ENCODE peak calls at places on chromosomes 13 and 19, in nine cellular contexts. V is PC-9; X is fibroblast of mammary gland; U is adrenal gland; D is cardiac fibroblast; G is activated CD8-positive, alpha-beta T cell treated with anti-CD3 and anti-CD28 coated beads for 36 hours; T is progenitor cell of endocrine pancreas; C is ovary; Q is B cell. Y is an unnamed sample.

GRCh38 chr19:16896913-16897571 is 8.2 kb downstream of the F2RL3 start:
- DNase-seq in Q (peak; percentile 81), T (peak; percentile 70), C (peak; percentile 96), U (peak; percentile 98), G (peak; percentile 66), D (peak; percentile 98), X (peak; percentile 92), V (peak; percentile 41), Y (peak; percentile 76)

GRCh38 chr13:109918179-109918651 is 131.8 kb upstream of the IRS2 start:
- DNase-seq in C (no peak), X (peak; percentile 41), D (peak; percentile 8), G (no peak), T (no peak), Q (no peak), V (no peak), U (peak; percentile 16), Y (no peak)

GRCh38 chr19:39299404-39299803 is 3.2 kb downstream of the IFNL1 start:
- DNase-seq in V (no peak), Q (no peak), C (no peak), T (no peak), X (no peak), G (peak; percentile 41), D (no peak), U (no peak), Y (no peak)

GRCh38 chr19:47820410-47820809 is 1.3 kb upstream of the CRX start:
- DNase-seq in U (no peak), T (no peak), G (no peak), Q (no peak), X (no peak), C (no peak), D (no peak), V (no peak), Y (no peak)

GRCh38 chr13:102580552-102581169 is 16.1 kb upstream of the TPP2 start:
- DNase-seq in U (no peak), C (no peak), T (no peak), G (peak; percentile 42), V (peak; percentile 65), D (peak; percentile 83), X (peak; percentile 84), Q (no peak), Y (no peak)

GRCh38 chr13:46295531-46296464 is 84.1 kb downstream of the LRRC63 start:
- DNase-seq in V (no peak), G (peak; percentile 81), U (peak; percentile 51), X (peak; percentile 98), T (no peak), D (peak; percentile 96), C (no peak), Q (peak; percentile 49), Y (peak; percentile 68)

GRCh38 chr19:56350416-56351045 is 35.9 kb upstream of the ZSCAN5A start:
- DNase-seq in X (peak; percentile 51), U (no peak), Q (peak; percentile 54), D (peak; percentile 61), G (peak; percentile 74), C (peak; percentile 67), V (no peak), T (peak; percentile 18), Y (no peak)

GRCh38 chr19:511101-511841 is 4.0 kb downstream of the TPGS1 start:
- DNase-seq in T (no peak), U (peak; percentile 13), V (no peak), D (peak; percentile 64), G (peak; percentile 90), X (no peak), C (no peak), Q (peak; percentile 57), Y (peak; percentile 77)

GRCh38 chr13:72651196-72651595 is 76.2 kb downstream of the MZT1 start:
- DNase-seq in Q (no peak), C (no peak), G (no peak), X (peak; percentile 0), T (no peak), V (no peak), U (peak; percentile 19), D (no peak), Y (no peak)

GRCh38 chr13:32409561-32410440 is 18.1 kb downstream of the N4BP2L1 start:
- DNase-seq in G (no peak), V (no peak), X (peak; percentile 81), U (no peak), T (no peak), D (peak; percentile 87), Q (no peak), C (peak; percentile 83), Y (no peak)

GRCh38 chr13:48570225-48570828 is 37.4 kb upstream of the RCBTB2 start:
- DNase-seq in V (no peak), T (no peak), U (no peak), G (no peak), C (no peak), D (no peak), X (no peak), Q (no peak), Y (no peak)

GRCh38 chr13:57443494-57443893 is 188.1 kb upstream of the PCDH17 start:
- DNase-seq in U (no peak), Q (no peak), D (no peak), T (no peak), X (no peak), C (no peak), G (no peak), V (no peak), Y (no peak)

GRCh38 chr19:4966591-4966990 is 2.3 kb upstream of the KDM4B start:
- DNase-seq in Q (no peak), C (no peak), U (no peak), T (no peak), X (no peak), G (no peak), V (no peak), D (no peak), Y (no peak)

GRCh38 chr13:75481176-75482069 is 546 bp downstream of the TBC1D4 start:
- DNase-seq in X (no peak), T (peak; percentile 30), U (no peak), G (peak; percentile 38), C (peak; percentile 42), D (no peak), Q (no peak), V (no peak), Y (peak; percentile 21)

GRCh38 chr19:10222201-10222890 is 8.8 kb downstream of the S1PR2 start:
- DNase-seq in Q (no peak), U (no peak), C (no peak), G (no peak), T (no peak), X (no peak), V (peak; percentile 10), D (no peak), Y (no peak)

GRCh38 chr13:97629601-97630272 is 195.8 kb downstream of the RAP2A start:
- DNase-seq in V (no peak), D (no peak), T (no peak), U (no peak), C (no peak), G (no peak), X (no peak), Q (no peak), Y (no peak)

GRCh38 chr19:21084343-21084742 is 2.3 kb downstream of the ZNF714 start:
- DNase-seq in V (no peak), C (no peak), Q (no peak), U (no peak), G (peak; percentile 33), X (peak; percentile 88), D (peak; percentile 24), T (no peak), Y (no peak)

GRCh38 chr13:102461302-102461701 is 59.5 kb upstream of the FGF14 start:
- DNase-seq in Q (no peak), V (no peak), T (no peak), C (no peak), D (no peak), U (no peak), G (no peak), X (no peak), Y (no peak)

GRCh38 chr19:6161271-6161850 is 25.9 kb downstream of the ACSBG2 start:
- DNase-seq in X (peak; percentile 6), V (peak; percentile 60), Q (no peak), C (no peak), G (peak; percentile 92), D (no peak), U (peak; percentile 35), T (no peak), Y (peak; percentile 33)

GRCh38 chr13:74136089-74136658 is 2.0 kb upstream of the KLF12 start:
- DNase-seq in X (peak; percentile 53), C (peak; percentile 36), T (peak; percentile 25), U (no peak), G (peak; percentile 41), Q (peak; percentile 45), V (no peak), D (peak; percentile 59), Y (peak; percentile 34)

GRCh38 chr13:96499646-96500045 is 409.7 kb downstream of the HS6ST3 start:
- DNase-seq in Q (no peak), D (no peak), T (no peak), C (no peak), V (no peak), U (no peak), G (no peak), X (peak; percentile 21), Y (no peak)

GRCh38 chr13:29125934-29126424 is 305.8 kb downstream of the MTUS2 start:
- DNase-seq in C (no peak), D (no peak), G (no peak), X (no peak), Q (no peak), T (no peak), U (no peak), V (no peak), Y (no peak)

GRCh38 chr13:112575680-112576079 is 12.3 kb downstream of the TUBGCP3 start:
- DNase-seq in Q (no peak), T (no peak), D (no peak), X (peak; percentile 40), V (no peak), C (no peak), G (no peak), U (no peak), Y (no peak)
- TF ChIP-seq CTCF in Q (no peak), T (no peak), D (no peak), X (no peak), V (no peak), C (no peak), G (no peak), U (no peak), Y (no peak)

DNA sequence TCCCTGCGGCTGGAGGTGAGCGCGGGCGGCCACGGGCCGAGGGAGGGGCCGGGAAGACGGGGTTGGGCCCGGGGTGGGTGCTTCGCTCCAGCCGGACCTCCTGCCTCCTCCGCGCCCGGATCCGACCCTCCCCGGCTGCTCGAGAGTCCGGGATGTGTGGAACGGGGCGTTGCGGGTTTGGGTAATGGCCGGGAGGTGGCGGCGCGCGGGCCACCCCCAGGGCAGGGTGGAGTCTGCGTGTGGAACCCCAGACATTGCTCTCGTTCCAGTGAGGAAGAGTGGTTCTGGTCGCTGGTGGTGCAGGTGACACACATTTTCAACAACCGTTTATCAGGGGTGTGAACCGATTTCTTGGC is 38.8 kb downstream of the ARHGEF7 start:
- DNase-seq in D (no peak), T (peak; percentile 44), Q (peak; percentile 47), G (no peak), X (peak; percentile 26), V (peak; percentile 44), U (peak; percentile 37), C (no peak), Y (peak; percentile 59)
- TF ChIP-seq CTCF in D (peak; percentile 27), T (peak; percentile 8), Q (peak; percentile 35), G (no peak), X (no peak), V (peak; percentile 32), U (peak; percentile 36), C (no peak), Y (no peak)

GRCh38 chr13:104993708-104994107 is 1541.8 kb downstream of the EFNB2 start:
- DNase-seq in T (no peak), V (no peak), G (no peak), X (no peak), C (no peak), U (no peak), Q (no peak), D (no peak), Y (no peak)
- TF ChIP-seq CTCF in T (peak; percentile 21), V (no peak), G (no peak), X (no peak), C (no peak), U (no peak), Q (no peak), D (no peak), Y (no peak)

GRCh38 chr19:52234406-52234805 is 35.0 kb upstream of the ZNF766 start:
- DNase-seq in X (no peak), G (no peak), D (no peak), C (no peak), Q (no peak), V (no peak), T (no peak), U (no peak), Y (no peak)
- TF ChIP-seq CTCF in X (no peak), G (no peak), D (no peak), C (no peak), Q (no peak), V (no peak), T (no peak), U (no peak), Y (no peak)

Y was measured in natural killer cell.